ENCODE peak calls at places on chromosomes 12 and 14, in ten cellular contexts. One of them, this sample, is unnamed.

GRCh38 chr14:37583358-37584210 is 11.5 kb downstream of the FOXA1 start:
- DNase-seq in NCI-H2107: no peak
- DNase-seq in progenitor cell of endocrine pancreas: peak
- DNase-seq in stimulated activated CD4-positive, alpha-beta T cell treated with anti-CD3 and anti-CD28 coated beads, Interleukin-15, amount 100 ng/mL, for 1 hour: no peak
- DNase-seq in AG04449: no peak
- DNase-seq in CD8-positive, alpha-beta T cell: no peak
- DNase-seq in effector memory CD4-positive, alpha-beta T cell: no peak
- DNase-seq in naive thymus-derived CD8-positive, alpha-beta T cell: no peak
- DNase-seq in non-pigmented ciliary epithelial cell: no peak
- DNase-seq in esophagus muscularis mucosa: no peak
- DNase-seq in this sample: no peak

GRCh38 chr14:93736378-93737014 is 51.8 kb downstream of the PRIMA1 start:
- DNase-seq in NCI-H2107: no peak
- DNase-seq in progenitor cell of endocrine pancreas: no peak
- DNase-seq in stimulated activated CD4-positive, alpha-beta T cell treated with anti-CD3 and anti-CD28 coated beads, Interleukin-15, amount 100 ng/mL, for 1 hour: no peak
- DNase-seq in AG04449: no peak
- DNase-seq in CD8-positive, alpha-beta T cell: no peak
- DNase-seq in effector memory CD4-positive, alpha-beta T cell: no peak
- DNase-seq in naive thymus-derived CD8-positive, alpha-beta T cell: no peak
- DNase-seq in non-pigmented ciliary epithelial cell: no peak
- DNase-seq in esophagus muscularis mucosa: no peak
- DNase-seq in this sample: no peak

GRCh38 chr14:106062502-106063272 is 536.3 kb downstream of the TMEM121 start:
- DNase-seq in NCI-H2107: no peak
- DNase-seq in progenitor cell of endocrine pancreas: no peak
- DNase-seq in stimulated activated CD4-positive, alpha-beta T cell treated with anti-CD3 and anti-CD28 coated beads, Interleukin-15, amount 100 ng/mL, for 1 hour: no peak
- DNase-seq in AG04449: no peak
- DNase-seq in CD8-positive, alpha-beta T cell: no peak
- DNase-seq in effector memory CD4-positive, alpha-beta T cell: no peak
- DNase-seq in naive thymus-derived CD8-positive, alpha-beta T cell: no peak
- DNase-seq in non-pigmented ciliary epithelial cell: no peak
- DNase-seq in esophagus muscularis mucosa: no peak
- DNase-seq in this sample: no peak

GRCh38 chr12:107509421-107509820 is 176.2 kb upstream of the PWP1 start:
- DNase-seq in NCI-H2107: no peak
- DNase-seq in progenitor cell of endocrine pancreas: no peak
- DNase-seq in stimulated activated CD4-positive, alpha-beta T cell treated with anti-CD3 and anti-CD28 coated beads, Interleukin-15, amount 100 ng/mL, for 1 hour: no peak
- DNase-seq in AG04449: no peak
- DNase-seq in CD8-positive, alpha-beta T cell: no peak
- DNase-seq in effector memory CD4-positive, alpha-beta T cell: no peak
- DNase-seq in naive thymus-derived CD8-positive, alpha-beta T cell: no peak
- DNase-seq in non-pigmented ciliary epithelial cell: no peak
- DNase-seq in esophagus muscularis mucosa: no peak
- DNase-seq in this sample: no peak

GRCh38 chr14:104749958-104750529 is 2.9 kb upstream of the SIVA1 start:
- DNase-seq in NCI-H2107: no peak
- DNase-seq in progenitor cell of endocrine pancreas: no peak
- DNase-seq in stimulated activated CD4-positive, alpha-beta T cell treated with anti-CD3 and anti-CD28 coated beads, Interleukin-15, amount 100 ng/mL, for 1 hour: no peak
- DNase-seq in AG04449: no peak
- DNase-seq in CD8-positive, alpha-beta T cell: no peak
- DNase-seq in effector memory CD4-positive, alpha-beta T cell: no peak
- DNase-seq in naive thymus-derived CD8-positive, alpha-beta T cell: no peak
- DNase-seq in non-pigmented ciliary epithelial cell: no peak
- DNase-seq in esophagus muscularis mucosa: no peak
- DNase-seq in this sample: no peak

GRCh38 chr12:59651230-59651920 is 55.5 kb downstream of the SLC16A7 start:
- DNase-seq in NCI-H2107: no peak
- DNase-seq in progenitor cell of endocrine pancreas: no peak
- DNase-seq in stimulated activated CD4-positive, alpha-beta T cell treated with anti-CD3 and anti-CD28 coated beads, Interleukin-15, amount 100 ng/mL, for 1 hour: no peak
- DNase-seq in AG04449: no peak
- DNase-seq in CD8-positive, alpha-beta T cell: no peak
- DNase-seq in effector memory CD4-positive, alpha-beta T cell: no peak
- DNase-seq in naive thymus-derived CD8-positive, alpha-beta T cell: no peak
- DNase-seq in non-pigmented ciliary epithelial cell: peak
- DNase-seq in esophagus muscularis mucosa: no peak
- DNase-seq in this sample: no peak

GRCh38 chr12:112971248-112971647 is 7.1 kb upstream of the OAS2 start:
- DNase-seq in NCI-H2107: no peak
- DNase-seq in progenitor cell of endocrine pancreas: no peak
- DNase-seq in stimulated activated CD4-positive, alpha-beta T cell treated with anti-CD3 and anti-CD28 coated beads, Interleukin-15, amount 100 ng/mL, for 1 hour: no peak
- DNase-seq in AG04449: no peak
- DNase-seq in CD8-positive, alpha-beta T cell: no peak
- DNase-seq in effector memory CD4-positive, alpha-beta T cell: no peak
- DNase-seq in naive thymus-derived CD8-positive, alpha-beta T cell: no peak
- DNase-seq in non-pigmented ciliary epithelial cell: no peak
- DNase-seq in esophagus muscularis mucosa: no peak
- DNase-seq in this sample: no peak

GRCh38 chr12:31590730-31591307 is at the start of gene DENND5B:
- DNase-seq in NCI-H2107: peak
- DNase-seq in progenitor cell of endocrine pancreas: peak
- DNase-seq in stimulated activated CD4-positive, alpha-beta T cell treated with anti-CD3 and anti-CD28 coated beads, Interleukin-15, amount 100 ng/mL, for 1 hour: peak
- DNase-seq in AG04449: no peak
- DNase-seq in CD8-positive, alpha-beta T cell: no peak
- DNase-seq in effector memory CD4-positive, alpha-beta T cell: no peak
- DNase-seq in naive thymus-derived CD8-positive, alpha-beta T cell: peak
- DNase-seq in non-pigmented ciliary epithelial cell: no peak
- DNase-seq in esophagus muscularis mucosa: no peak
- DNase-seq in this sample: no peak

GRCh38 chr12:77925536-77926108 is 94.9 kb downstream of the NAV3 start:
- DNase-seq in NCI-H2107: peak
- DNase-seq in progenitor cell of endocrine pancreas: peak
- DNase-seq in stimulated activated CD4-positive, alpha-beta T cell treated with anti-CD3 and anti-CD28 coated beads, Interleukin-15, amount 100 ng/mL, for 1 hour: peak
- DNase-seq in AG04449: peak
- DNase-seq in CD8-positive, alpha-beta T cell: no peak
- DNase-seq in effector memory CD4-positive, alpha-beta T cell: no peak
- DNase-seq in naive thymus-derived CD8-positive, alpha-beta T cell: no peak
- DNase-seq in non-pigmented ciliary epithelial cell: peak
- DNase-seq in esophagus muscularis mucosa: no peak
- DNase-seq in this sample: no peak

GRCh38 chr14:78448483-78449094 is 278.4 kb downstream of the NRXN3 start:
- DNase-seq in NCI-H2107: peak
- DNase-seq in progenitor cell of endocrine pancreas: peak
- DNase-seq in stimulated activated CD4-positive, alpha-beta T cell treated with anti-CD3 and anti-CD28 coated beads, Interleukin-15, amount 100 ng/mL, for 1 hour: no peak
- DNase-seq in AG04449: no peak
- DNase-seq in CD8-positive, alpha-beta T cell: no peak
- DNase-seq in effector memory CD4-positive, alpha-beta T cell: no peak
- DNase-seq in naive thymus-derived CD8-positive, alpha-beta T cell: no peak
- DNase-seq in non-pigmented ciliary epithelial cell: no peak
- DNase-seq in esophagus muscularis mucosa: no peak
- DNase-seq in this sample: no peak

GRCh38 chr14:95705518-95705917 is 8.4 kb downstream of the TCL1A start:
- DNase-seq in NCI-H2107: no peak
- DNase-seq in progenitor cell of endocrine pancreas: no peak
- DNase-seq in stimulated activated CD4-positive, alpha-beta T cell treated with anti-CD3 and anti-CD28 coated beads, Interleukin-15, amount 100 ng/mL, for 1 hour: no peak
- DNase-seq in AG04449: no peak
- DNase-seq in CD8-positive, alpha-beta T cell: no peak
- DNase-seq in effector memory CD4-positive, alpha-beta T cell: no peak
- DNase-seq in naive thymus-derived CD8-positive, alpha-beta T cell: no peak
- DNase-seq in non-pigmented ciliary epithelial cell: no peak
- DNase-seq in esophagus muscularis mucosa: no peak
- DNase-seq in this sample: no peak

GRCh38 chr12:100295764-100296555 is 29.0 kb downstream of the SCYL2 start:
- DNase-seq in NCI-H2107: no peak
- DNase-seq in progenitor cell of endocrine pancreas: no peak
- DNase-seq in stimulated activated CD4-positive, alpha-beta T cell treated with anti-CD3 and anti-CD28 coated beads, Interleukin-15, amount 100 ng/mL, for 1 hour: no peak
- DNase-seq in AG04449: no peak
- DNase-seq in CD8-positive, alpha-beta T cell: no peak
- DNase-seq in effector memory CD4-positive, alpha-beta T cell: no peak
- DNase-seq in naive thymus-derived CD8-positive, alpha-beta T cell: no peak
- DNase-seq in non-pigmented ciliary epithelial cell: peak
- DNase-seq in esophagus muscularis mucosa: no peak
- DNase-seq in this sample: no peak

GRCh38 chr14:80491131-80491530 is 279.8 kb upstream of the DIO2 start:
- DNase-seq in NCI-H2107: no peak
- DNase-seq in progenitor cell of endocrine pancreas: no peak
- DNase-seq in stimulated activated CD4-positive, alpha-beta T cell treated with anti-CD3 and anti-CD28 coated beads, Interleukin-15, amount 100 ng/mL, for 1 hour: no peak
- DNase-seq in AG04449: no peak
- DNase-seq in CD8-positive, alpha-beta T cell: no peak
- DNase-seq in effector memory CD4-positive, alpha-beta T cell: no peak
- DNase-seq in naive thymus-derived CD8-positive, alpha-beta T cell: no peak
- DNase-seq in non-pigmented ciliary epithelial cell: no peak
- DNase-seq in esophagus muscularis mucosa: no peak
- DNase-seq in this sample: no peak

This sample was measured in vagina.